ENCODE peak calls at places on chromosomes 12 and 14, in six cellular contexts. M is NCI-H2171; O is fibroblast of lung; E is Calu3; C is choroid plexus epithelial cell; H is naive thymus-derived CD8-positive, alpha-beta T cell. X is an unnamed sample.

GRCh38 chr12:56758728-56759269 is 4.3 kb upstream of the HSD17B6 start:
- DNase-seq in M (no peak), O (no peak), E (no peak), C (peak; percentile 38), H (no peak), X (no peak)

GRCh38 chr12:64665506-64665905 is 55.2 kb downstream of the RASSF3 start:
- DNase-seq in M (no peak), O (no peak), E (peak; percentile 75), C (peak; percentile 39), H (no peak), X (no peak)

GRCh38 chr14:100159107-100159864 is at the start of gene DEGS2:
- DNase-seq in M (peak; percentile 79), O (no peak), E (peak; percentile 59), C (no peak), H (peak; percentile 80), X (no peak)

GRCh38 chr12:124938606-124939427 is 24.4 kb upstream of the UBC start:
- DNase-seq in M (no peak), O (peak; percentile 86), E (peak; percentile 79), C (peak; percentile 95), H (peak; percentile 76), X (peak; percentile 38)

GRCh38 chr14:73370561-73370960 is 87.8 kb downstream of the NUMB start:
- DNase-seq in M (no peak), O (no peak), E (no peak), C (no peak), H (no peak), X (no peak)

GRCh38 chr12:79617696-79618095 is 73.1 kb downstream of the PAWR start:
- DNase-seq in M (no peak), O (no peak), E (no peak), C (no peak), H (no peak), X (no peak)

GRCh38 chr12:51013441-51013840 is 12.7 kb downstream of the SLC11A2 start:
- DNase-seq in M (no peak), O (no peak), E (no peak), C (no peak), H (no peak), X (no peak)

GRCh38 chr14:23481992-23482813 is 12.7 kb downstream of the NGDN start:
- DNase-seq in M (no peak), O (no peak), E (no peak), C (no peak), H (no peak), X (no peak)

GRCh38 chr14:60151715-60152114 is 13.5 kb downstream of the DHRS7 start:
- DNase-seq in M (peak; percentile 81), O (peak; percentile 77), E (no peak), C (peak; percentile 96), H (peak; percentile 78), X (no peak)